ENCODE peak calls at places on chromosomes 16 and 17, in five cellular contexts. One of them, this sample, is unnamed.

GRCh38 chr17:77999413-78000173 is 41.1 kb downstream of the TNRC6C start:
- DNase-seq in retinal pigment epithelial cell: no peak
- DNase-seq in BJ: no peak
- DNase-seq in cardiac muscle cell: peak; percentile 60
- DNase-seq in neural progenitor cell: no peak
- DNase-seq in this sample: no peak

GRCh38 chr17:48047113-48047740 is 932 bp upstream of the NFE2L1 start:
- DNase-seq in retinal pigment epithelial cell: no peak
- DNase-seq in BJ: no peak
- DNase-seq in cardiac muscle cell: no peak
- DNase-seq in neural progenitor cell: peak; percentile 49
- DNase-seq in this sample: no peak

GRCh38 chr16:82882982-82883863 is 256.5 kb downstream of the CDH13 start:
- DNase-seq in retinal pigment epithelial cell: no peak
- DNase-seq in BJ: no peak
- DNase-seq in cardiac muscle cell: no peak
- DNase-seq in neural progenitor cell: no peak
- DNase-seq in this sample: no peak

GRCh38 chr17:413016-413350 is 60.4 kb upstream of the RPH3AL start:
- DNase-seq in retinal pigment epithelial cell: no peak
- DNase-seq in BJ: no peak
- DNase-seq in cardiac muscle cell: no peak
- DNase-seq in neural progenitor cell: no peak
- DNase-seq in this sample: no peak

GRCh38 chr16:88527186-88527936 is 42.8 kb upstream of the ZC3H18 start:
- DNase-seq in retinal pigment epithelial cell: peak; percentile 4
- DNase-seq in BJ: no peak
- DNase-seq in cardiac muscle cell: peak; percentile 71
- DNase-seq in neural progenitor cell: peak; percentile 90
- DNase-seq in this sample: peak; percentile 82

GRCh38 chr17:55811536-55811935 is 60.7 kb downstream of the PCTP start:
- DNase-seq in retinal pigment epithelial cell: no peak
- DNase-seq in BJ: no peak
- DNase-seq in cardiac muscle cell: no peak
- DNase-seq in neural progenitor cell: no peak
- DNase-seq in this sample: no peak

GRCh38 chr17:13540546-13540945 is 61.2 kb downstream of the HS3ST3A1 start:
- DNase-seq in retinal pigment epithelial cell: no peak
- DNase-seq in BJ: no peak
- DNase-seq in cardiac muscle cell: no peak
- DNase-seq in neural progenitor cell: no peak
- DNase-seq in this sample: no peak

GRCh38 chr17:49848019-49848473 is at the start of gene TAC4:
- DNase-seq in retinal pigment epithelial cell: no peak
- DNase-seq in BJ: no peak
- DNase-seq in cardiac muscle cell: no peak
- DNase-seq in neural progenitor cell: peak; percentile 42
- DNase-seq in this sample: no peak

GRCh38 chr17:20926532-20926931 is 116.3 kb downstream of the USP22 start:
- DNase-seq in retinal pigment epithelial cell: no peak
- DNase-seq in BJ: no peak
- DNase-seq in cardiac muscle cell: peak; percentile 42
- DNase-seq in neural progenitor cell: no peak
- DNase-seq in this sample: peak; percentile 40

GRCh38 chr17:60167095-60167741 is 17.4 kb downstream of the CA4 start:
- DNase-seq in retinal pigment epithelial cell: no peak
- DNase-seq in BJ: no peak
- DNase-seq in cardiac muscle cell: no peak
- DNase-seq in neural progenitor cell: no peak
- DNase-seq in this sample: no peak

GRCh38 chr16:71883193-71883848 is 661 bp downstream of the ZNF821 start:
- DNase-seq in retinal pigment epithelial cell: no peak
- DNase-seq in BJ: no peak
- DNase-seq in cardiac muscle cell: peak; percentile 11
- DNase-seq in neural progenitor cell: no peak
- DNase-seq in this sample: no peak

GRCh38 chr17:81741594-81742452 is 29.7 kb downstream of the SLC25A10 start:
- DNase-seq in retinal pigment epithelial cell: no peak
- DNase-seq in BJ: no peak
- DNase-seq in cardiac muscle cell: peak; percentile 14
- DNase-seq in neural progenitor cell: no peak
- DNase-seq in this sample: no peak

GRCh38 chr17:46000757-46001156 is 1.7 kb downstream of the STH start:
- DNase-seq in retinal pigment epithelial cell: no peak
- DNase-seq in BJ: no peak
- DNase-seq in cardiac muscle cell: no peak
- DNase-seq in neural progenitor cell: no peak
- DNase-seq in this sample: no peak

GRCh38 chr17:2697611-2698162 is 13.9 kb downstream of the CLUH start:
- DNase-seq in retinal pigment epithelial cell: no peak
- DNase-seq in BJ: no peak
- DNase-seq in cardiac muscle cell: no peak
- DNase-seq in neural progenitor cell: no peak
- DNase-seq in this sample: no peak

GRCh38 chr17:81950501-81950900 is 3.5 kb upstream of the MYADML2 start:
- DNase-seq in retinal pigment epithelial cell: no peak
- DNase-seq in BJ: no peak
- DNase-seq in cardiac muscle cell: no peak
- DNase-seq in neural progenitor cell: no peak
- DNase-seq in this sample: no peak

GRCh38 chr17:71631483-71631882 is 489.3 kb upstream of the SOX9 start:
- DNase-seq in retinal pigment epithelial cell: no peak
- DNase-seq in BJ: no peak
- DNase-seq in cardiac muscle cell: peak; percentile 16
- DNase-seq in neural progenitor cell: no peak
- DNase-seq in this sample: no peak

GRCh38 chr17:21174186-21174585 is 39.8 kb downstream of the TMEM11 start:
- DNase-seq in retinal pigment epithelial cell: no peak
- DNase-seq in BJ: no peak
- DNase-seq in cardiac muscle cell: no peak
- DNase-seq in neural progenitor cell: no peak
- DNase-seq in this sample: no peak

GRCh38 chr17:14302421-14303099 is 1.7 kb downstream of the HS3ST3B1 start:
- DNase-seq in retinal pigment epithelial cell: peak; percentile 56
- DNase-seq in BJ: no peak
- DNase-seq in cardiac muscle cell: peak; percentile 92
- DNase-seq in neural progenitor cell: peak; percentile 95
- DNase-seq in this sample: peak; percentile 84

This sample was measured in hepatic stellate cell.